ENCODE peak calls at places on chromosomes 16 and 17, in six cellular contexts. I is Kasumi-1, E is Right ventricle myocardium inferior, K is mesenchymal stem cell, V is NCI-H2029, W is PC-9. D is an unnamed sample.

GRCh38 chr17:41736983-41737679 is 2.7 kb upstream of the HAP1 start:
- DNase-seq in E (no peak), K (no peak), V (no peak), W (no peak), I (no peak), D (no peak)

GRCh38 chr16:2250652-2251280 is 621 bp downstream of the ECI1 start:
- DNase-seq in I (no peak), E (peak; percentile 73), K (peak; percentile 34), W (peak; percentile 42), V (no peak), D (no peak)

GRCh38 chr17:20068445-20068844 is 59.3 kb downstream of the SPECC1 start:
- DNase-seq in K (no peak), E (no peak), I (no peak), V (no peak), W (no peak), D (no peak)

GRCh38 chr17:44820631-44821196 is 9.4 kb downstream of the GJC1 start:
- DNase-seq in K (peak; percentile 90), V (peak; percentile 82), W (peak; percentile 95), I (no peak), E (no peak), D (peak; percentile 75)

GRCh38 chr16:57801856-57802634 is at the start of gene KIFC3:
- DNase-seq in W (peak; percentile 50), I (peak; percentile 12), K (peak; percentile 82), E (peak; percentile 93), V (no peak), D (no peak)

GRCh38 chr16:84742561-84743200 is 42.9 kb downstream of the USP10 start:
- DNase-seq in I (no peak), K (no peak), E (no peak), W (no peak), V (no peak), D (no peak)

GRCh38 chr17:68906638-68907037 is 48.6 kb downstream of the ABCA8 start:
- DNase-seq in E (no peak), K (peak; percentile 16), I (peak; percentile 18), V (no peak), W (no peak), D (no peak)

GRCh38 chr16:79247386-79247785 is 353.2 kb downstream of the MAF start:
- DNase-seq in E (no peak), K (no peak), V (no peak), I (no peak), W (no peak), D (no peak)

GRCh38 chr17:51819341-51819740 is 339.2 kb downstream of the CA10 start:
- DNase-seq in W (no peak), E (no peak), K (no peak), V (no peak), I (no peak), D (no peak)

GRCh38 chr16:9079430-9079812 is 12.0 kb upstream of the HAPSTR1 start:
- DNase-seq in K (no peak), W (no peak), I (no peak), E (no peak), V (no peak), D (no peak)

GRCh38 chr16:6682142-6682811 is 650.4 kb upstream of the RBFOX1 start:
- DNase-seq in I (peak; percentile 21), W (no peak), E (no peak), V (peak; percentile 5), K (no peak), D (no peak)

GRCh38 chr16:21300309-21301167 is 22.4 kb upstream of the CRYM start:
- DNase-seq in E (peak; percentile 91), K (peak; percentile 100), W (peak; percentile 100), I (peak; percentile 81), V (peak; percentile 98), D (peak; percentile 100)

GRCh38 chr17:81253358-81254131 is 14.4 kb downstream of the NDUFAF8 start:
- DNase-seq in V (no peak), W (no peak), I (peak; percentile 73), E (peak; percentile 82), K (peak; percentile 42), D (no peak)

GRCh38 chr16:24624102-24624501 is 84.7 kb downstream of the RBBP6 start:
- DNase-seq in V (no peak), K (no peak), W (no peak), I (no peak), E (no peak), D (no peak)

GRCh38 chr17:64491034-64491860 is 5.6 kb downstream of the POLG2 start:
- DNase-seq in I (peak; percentile 77), V (no peak), E (no peak), K (peak; percentile 52), W (peak; percentile 53), D (no peak)

GRCh38 chr16:988465-989353 is 7.1 kb downstream of the SOX8 start:
- DNase-seq in E (no peak), V (no peak), W (no peak), I (no peak), K (no peak), D (no peak)

GRCh38 chr17:57519199-57519598 is 225.9 kb downstream of the CCDC182 start:
- DNase-seq in I (no peak), K (peak; percentile 78), V (peak; percentile 52), W (peak; percentile 69), E (no peak), D (no peak)

GRCh38 chr17:63928966-63929695 is 3.0 kb downstream of the CD79B start:
- DNase-seq in V (no peak), K (no peak), E (peak; percentile 21), I (no peak), W (no peak), D (no peak)

GRCh38 chr17:1040216-1040600 is 43.3 kb downstream of the TIMM22 start:
- DNase-seq in E (peak; percentile 70), V (no peak), K (no peak), I (no peak), W (no peak), D (no peak)

GRCh38 chr16:58290861-58291260 is 4.0 kb downstream of the PRSS54 start:
- DNase-seq in I (no peak), V (no peak), K (no peak), W (no peak), E (no peak), D (no peak)

GRCh38 chr16:31333686-31334649 is 21.0 kb upstream of the ITGAX start:
- DNase-seq in V (no peak), K (no peak), I (peak; percentile 22), E (no peak), W (peak; percentile 60), D (no peak)

D was measured in HFF-Myc.